ENCODE peak calls at places on chromosomes 1 and 21, in nine cellular contexts. One of them, this sample, is unnamed.
A peak's percentile ranks its signal among the peaks of the same experiment; 100 is the strongest.

GRCh38 chr1:58251415-58252073 is 295.0 kb downstream of the OMA1 start:
- DNase-seq in fibroblast of the aortic adventitia: no peak
- DNase-seq in GM12865: peak; percentile 17
- DNase-seq in fibroblast of pulmonary artery: peak; percentile 4
- DNase-seq in kidney epithelial cell: no peak
- DNase-seq in stomach: no peak
- DNase-seq in lower leg skin: no peak
- DNase-seq in foreskin fibroblast: no peak
- DNase-seq in fibroblast of mammary gland: peak; percentile 16
- DNase-seq in this sample: no peak

GRCh38 chr21:16013570-16013969 is 283.8 kb downstream of the USP25 start:
- DNase-seq in fibroblast of the aortic adventitia: no peak
- DNase-seq in fibroblast of mammary gland: no peak
- DNase-seq in stomach: no peak
- DNase-seq in GM12865: no peak
- DNase-seq in foreskin fibroblast: no peak
- DNase-seq in lower leg skin: no peak
- DNase-seq in kidney epithelial cell: no peak
- DNase-seq in fibroblast of pulmonary artery: no peak
- DNase-seq in this sample: no peak

GRCh38 chr1:214494706-214495105 is 56.7 kb downstream of the PTPN14 start:
- DNase-seq in lower leg skin: no peak
- DNase-seq in GM12865: no peak
- DNase-seq in fibroblast of pulmonary artery: no peak
- DNase-seq in kidney epithelial cell: peak; percentile 88
- DNase-seq in fibroblast of mammary gland: no peak
- DNase-seq in stomach: no peak
- DNase-seq in fibroblast of the aortic adventitia: no peak
- DNase-seq in foreskin fibroblast: no peak
- DNase-seq in this sample: peak; percentile 91

GRCh38 chr21:15743593-15743992 is 13.8 kb downstream of the USP25 start:
- DNase-seq in GM12865: no peak
- DNase-seq in foreskin fibroblast: no peak
- DNase-seq in stomach: no peak
- DNase-seq in fibroblast of the aortic adventitia: no peak
- DNase-seq in lower leg skin: no peak
- DNase-seq in kidney epithelial cell: no peak
- DNase-seq in fibroblast of mammary gland: no peak
- DNase-seq in fibroblast of pulmonary artery: no peak
- DNase-seq in this sample: no peak

GRCh38 chr1:206445116-206445515 is 25.2 kb upstream of the IKBKE start:
- DNase-seq in fibroblast of the aortic adventitia: peak; percentile 76
- DNase-seq in kidney epithelial cell: no peak
- DNase-seq in fibroblast of mammary gland: peak; percentile 58
- DNase-seq in foreskin fibroblast: no peak
- DNase-seq in lower leg skin: no peak
- DNase-seq in fibroblast of pulmonary artery: peak; percentile 21
- DNase-seq in GM12865: no peak
- DNase-seq in stomach: no peak
- DNase-seq in this sample: no peak

GRCh38 chr21:15486460-15487241 is 243.1 kb upstream of the USP25 start:
- DNase-seq in lower leg skin: no peak
- DNase-seq in fibroblast of the aortic adventitia: no peak
- DNase-seq in foreskin fibroblast: no peak
- DNase-seq in GM12865: no peak
- DNase-seq in fibroblast of pulmonary artery: no peak
- DNase-seq in fibroblast of mammary gland: no peak
- DNase-seq in stomach: no peak
- DNase-seq in kidney epithelial cell: no peak
- DNase-seq in this sample: no peak

GRCh38 chr1:17011439-17012307 is at the start of gene ATP13A2:
- DNase-seq in kidney epithelial cell: no peak
- DNase-seq in fibroblast of the aortic adventitia: peak; percentile 46
- DNase-seq in fibroblast of mammary gland: peak; percentile 44
- DNase-seq in stomach: peak; percentile 89
- DNase-seq in foreskin fibroblast: peak; percentile 66
- DNase-seq in GM12865: peak; percentile 91
- DNase-seq in lower leg skin: peak; percentile 94
- DNase-seq in fibroblast of pulmonary artery: peak; percentile 62
- DNase-seq in this sample: no peak

GRCh38 chr1:119047040-119047438 is 58.9 kb upstream of the TBX15 start:
- DNase-seq in kidney epithelial cell: no peak
- DNase-seq in GM12865: no peak
- DNase-seq in lower leg skin: no peak
- DNase-seq in fibroblast of mammary gland: peak; percentile 12
- DNase-seq in foreskin fibroblast: no peak
- DNase-seq in fibroblast of pulmonary artery: peak; percentile 74
- DNase-seq in fibroblast of the aortic adventitia: peak; percentile 86
- DNase-seq in stomach: no peak
- DNase-seq in this sample: no peak

GRCh38 chr1:98975825-98976224 is 28.8 kb downstream of the PLPPR5 start:
- DNase-seq in fibroblast of the aortic adventitia: no peak
- DNase-seq in lower leg skin: no peak
- DNase-seq in foreskin fibroblast: no peak
- DNase-seq in fibroblast of pulmonary artery: no peak
- DNase-seq in GM12865: no peak
- DNase-seq in kidney epithelial cell: no peak
- DNase-seq in stomach: no peak
- DNase-seq in fibroblast of mammary gland: peak; percentile 29
- DNase-seq in this sample: no peak

GRCh38 chr1:117537291-117537920 is 68.4 kb upstream of the TENT5C start:
- DNase-seq in fibroblast of pulmonary artery: no peak
- DNase-seq in foreskin fibroblast: peak; percentile 3
- DNase-seq in GM12865: peak; percentile 26
- DNase-seq in lower leg skin: no peak
- DNase-seq in kidney epithelial cell: no peak
- DNase-seq in fibroblast of the aortic adventitia: no peak
- DNase-seq in fibroblast of mammary gland: no peak
- DNase-seq in stomach: peak; percentile 74
- DNase-seq in this sample: no peak

GRCh38 chr21:27060190-27060589 is 93.3 kb upstream of the ADAMTS5 start:
- DNase-seq in fibroblast of pulmonary artery: peak; percentile 50
- DNase-seq in fibroblast of mammary gland: peak; percentile 72
- DNase-seq in foreskin fibroblast: peak; percentile 32
- DNase-seq in fibroblast of the aortic adventitia: peak; percentile 88
- DNase-seq in lower leg skin: no peak
- DNase-seq in GM12865: no peak
- DNase-seq in stomach: no peak
- DNase-seq in kidney epithelial cell: no peak
- DNase-seq in this sample: no peak

GRCh38 chr1:3049164-3049563 is 19.8 kb upstream of the PRDM16 start:
- DNase-seq in fibroblast of mammary gland: no peak
- DNase-seq in lower leg skin: peak; percentile 82
- DNase-seq in fibroblast of the aortic adventitia: no peak
- DNase-seq in GM12865: no peak
- DNase-seq in fibroblast of pulmonary artery: no peak
- DNase-seq in kidney epithelial cell: no peak
- DNase-seq in foreskin fibroblast: no peak
- DNase-seq in stomach: no peak
- DNase-seq in this sample: no peak

GRCh38 chr1:112589766-112590165 is 29.2 kb downstream of the ST7L start:
- DNase-seq in kidney epithelial cell: no peak
- DNase-seq in fibroblast of pulmonary artery: no peak
- DNase-seq in GM12865: no peak
- DNase-seq in fibroblast of the aortic adventitia: no peak
- DNase-seq in stomach: no peak
- DNase-seq in fibroblast of mammary gland: no peak
- DNase-seq in lower leg skin: no peak
- DNase-seq in foreskin fibroblast: no peak
- DNase-seq in this sample: no peak

GRCh38 chr1:40076895-40077312 is 20.1 kb downstream of the PPT1 start:
- DNase-seq in fibroblast of mammary gland: peak; percentile 92
- DNase-seq in stomach: no peak
- DNase-seq in GM12865: no peak
- DNase-seq in fibroblast of the aortic adventitia: peak; percentile 95
- DNase-seq in fibroblast of pulmonary artery: peak; percentile 92
- DNase-seq in lower leg skin: no peak
- DNase-seq in foreskin fibroblast: peak; percentile 71
- DNase-seq in kidney epithelial cell: no peak
- DNase-seq in this sample: no peak

GRCh38 chr1:195979646-195980045 is 628.6 kb downstream of the KCNT2 start:
- DNase-seq in foreskin fibroblast: no peak
- DNase-seq in fibroblast of mammary gland: peak; percentile 1
- DNase-seq in lower leg skin: no peak
- DNase-seq in fibroblast of the aortic adventitia: no peak
- DNase-seq in GM12865: no peak
- DNase-seq in kidney epithelial cell: no peak
- DNase-seq in stomach: no peak
- DNase-seq in fibroblast of pulmonary artery: peak; percentile 21
- DNase-seq in this sample: no peak

GRCh38 chr1:162823231-162823630 is 32.7 kb downstream of the HSD17B7 start:
- DNase-seq in kidney epithelial cell: no peak
- DNase-seq in fibroblast of the aortic adventitia: no peak
- DNase-seq in GM12865: no peak
- DNase-seq in fibroblast of mammary gland: peak; percentile 11
- DNase-seq in stomach: no peak
- DNase-seq in foreskin fibroblast: no peak
- DNase-seq in lower leg skin: no peak
- DNase-seq in fibroblast of pulmonary artery: no peak
- DNase-seq in this sample: no peak

GRCh38 chr1:21245688-21246229 is 44.5 kb downstream of the ECE1 start:
- DNase-seq in fibroblast of mammary gland: no peak
- DNase-seq in lower leg skin: no peak
- DNase-seq in stomach: no peak
- DNase-seq in kidney epithelial cell: no peak
- DNase-seq in fibroblast of pulmonary artery: no peak
- DNase-seq in GM12865: no peak
- DNase-seq in foreskin fibroblast: no peak
- DNase-seq in fibroblast of the aortic adventitia: no peak
- DNase-seq in this sample: no peak

GRCh38 chr1:29823536-29823935 is 587.2 kb downstream of the PTPRU start:
- DNase-seq in foreskin fibroblast: no peak
- DNase-seq in stomach: peak; percentile 16
- DNase-seq in GM12865: no peak
- DNase-seq in fibroblast of mammary gland: no peak
- DNase-seq in kidney epithelial cell: no peak
- DNase-seq in fibroblast of pulmonary artery: no peak
- DNase-seq in lower leg skin: peak; percentile 58
- DNase-seq in fibroblast of the aortic adventitia: no peak
- DNase-seq in this sample: no peak

GRCh38 chr1:112674986-112675727 is 698 bp downstream of the MOV10 start:
- DNase-seq in GM12865: no peak
- DNase-seq in fibroblast of the aortic adventitia: no peak
- DNase-seq in kidney epithelial cell: no peak
- DNase-seq in stomach: no peak
- DNase-seq in lower leg skin: no peak
- DNase-seq in foreskin fibroblast: peak; percentile 27
- DNase-seq in fibroblast of pulmonary artery: peak; percentile 22
- DNase-seq in fibroblast of mammary gland: peak; percentile 7
- DNase-seq in this sample: no peak

GRCh38 chr1:82837261-82837660 is 1036.5 kb downstream of the ADGRL2 start:
- DNase-seq in foreskin fibroblast: peak; percentile 10
- DNase-seq in fibroblast of mammary gland: peak; percentile 31
- DNase-seq in stomach: no peak
- DNase-seq in lower leg skin: no peak
- DNase-seq in fibroblast of pulmonary artery: no peak
- DNase-seq in fibroblast of the aortic adventitia: peak; percentile 3
- DNase-seq in GM12865: no peak
- DNase-seq in kidney epithelial cell: no peak
- DNase-seq in this sample: no peak
- H3K4me3 ChIP-seq in foreskin fibroblast: no peak overlapping the region
- H3K4me3 ChIP-seq in fibroblast of mammary gland: no peak overlapping the region
- H3K4me3 ChIP-seq in stomach: no peak overlapping the region
- H3K4me3 ChIP-seq in lower leg skin: no peak overlapping the region
- H3K4me3 ChIP-seq in fibroblast of pulmonary artery: no peak overlapping the region
- H3K4me3 ChIP-seq in fibroblast of the aortic adventitia: no peak overlapping the region
- H3K4me3 ChIP-seq in GM12865: no peak overlapping the region
- H3K4me3 ChIP-seq in kidney epithelial cell: no peak overlapping the region
- H3K4me3 ChIP-seq in this sample: no peak overlapping the region

DNA sequence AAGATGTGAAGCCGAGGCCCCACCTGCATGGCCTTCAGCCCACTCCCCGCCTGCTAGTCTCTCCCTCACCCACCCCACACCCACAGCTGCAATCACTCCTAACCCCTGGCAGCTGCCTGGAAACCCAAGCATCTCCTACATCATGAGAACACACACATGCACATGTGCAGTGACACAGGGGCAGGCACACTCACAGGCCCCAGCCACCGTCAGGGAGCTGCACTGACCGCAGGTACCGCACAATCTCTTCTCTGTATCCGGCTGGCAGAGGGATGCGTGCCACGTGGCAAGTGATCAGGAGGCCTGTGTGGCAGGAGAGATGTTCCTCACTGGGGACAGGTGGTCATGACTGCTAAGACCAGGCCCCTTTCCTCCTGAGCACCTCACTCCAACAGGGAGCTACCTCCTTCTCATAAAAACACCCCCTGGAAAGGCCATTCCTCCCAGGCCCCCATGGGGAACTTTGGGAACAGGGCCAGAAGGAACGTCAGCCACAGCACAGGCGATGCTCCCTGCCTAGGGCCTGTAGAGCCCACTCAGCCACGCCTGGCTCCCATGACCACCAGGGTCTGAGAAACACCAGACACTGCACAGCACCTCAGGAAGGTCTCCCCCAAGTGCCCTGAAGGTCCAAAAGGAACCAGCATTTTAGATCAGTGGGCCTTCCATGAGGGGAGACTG is 6.0 kb downstream of the LSS start:
- DNase-seq in fibroblast of mammary gland: no peak
- DNase-seq in stomach: no peak
- DNase-seq in fibroblast of the aortic adventitia: no peak
- DNase-seq in GM12865: no peak
- DNase-seq in fibroblast of pulmonary artery: no peak
- DNase-seq in kidney epithelial cell: no peak
- DNase-seq in lower leg skin: no peak
- DNase-seq in foreskin fibroblast: no peak
- DNase-seq in this sample: no peak
- TF ChIP-seq CTCF in fibroblast of mammary gland: no peak
- TF ChIP-seq CTCF in stomach: no peak
- TF ChIP-seq CTCF in fibroblast of the aortic adventitia: no peak
- TF ChIP-seq CTCF in GM12865: no peak
- TF ChIP-seq CTCF in fibroblast of pulmonary artery: no peak
- TF ChIP-seq CTCF in kidney epithelial cell: no peak
- TF ChIP-seq CTCF in lower leg skin: no peak
- TF ChIP-seq CTCF in foreskin fibroblast: no peak
- TF ChIP-seq CTCF in this sample: no peak

GRCh38 chr1:151196292-151196800 is 2.0 kb upstream of the PIP5K1A start:
- DNase-seq in fibroblast of pulmonary artery: peak; percentile 91
- DNase-seq in stomach: peak; percentile 71
- DNase-seq in lower leg skin: peak; percentile 86
- DNase-seq in GM12865: peak; percentile 80
- DNase-seq in fibroblast of mammary gland: peak; percentile 91
- DNase-seq in kidney epithelial cell: peak; percentile 55
- DNase-seq in fibroblast of the aortic adventitia: peak; percentile 93
- DNase-seq in foreskin fibroblast: peak; percentile 75
- DNase-seq in this sample: peak; percentile 70
- H3K4me3 ChIP-seq in fibroblast of pulmonary artery: no peak overlapping the region
- H3K4me3 ChIP-seq in stomach: no peak overlapping the region
- H3K4me3 ChIP-seq in lower leg skin: no peak overlapping the region
- H3K4me3 ChIP-seq in GM12865: no peak overlapping the region
- H3K4me3 ChIP-seq in fibroblast of mammary gland: peak overlapping the region; percentile 29
- H3K4me3 ChIP-seq in kidney epithelial cell: peak overlapping the region; percentile 3
- H3K4me3 ChIP-seq in fibroblast of the aortic adventitia: no peak overlapping the region
- H3K4me3 ChIP-seq in foreskin fibroblast: peak overlapping the region; percentile 50
- H3K4me3 ChIP-seq in this sample: peak overlapping the region; percentile 50

DNA sequence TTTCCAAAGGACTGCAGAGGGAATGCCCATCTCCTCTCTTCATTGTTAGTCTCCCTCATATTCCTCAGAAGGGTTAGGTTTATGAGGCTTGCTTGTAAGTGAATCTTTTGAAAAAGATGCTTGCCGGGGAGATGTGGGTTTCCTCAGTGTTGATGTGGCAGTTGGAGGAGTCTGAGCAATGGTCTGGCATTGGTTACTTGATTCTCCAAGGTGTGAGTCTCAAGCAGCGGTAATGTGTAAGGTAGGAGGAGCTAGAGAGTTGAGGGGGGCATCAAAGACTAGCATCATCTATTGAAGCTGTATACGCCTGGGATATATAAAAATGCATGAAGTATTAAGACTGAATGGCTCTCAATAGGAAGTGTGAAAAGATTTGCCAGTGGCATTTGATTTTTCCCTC is 21.5 kb downstream of the KHDRBS1 start:
- DNase-seq in fibroblast of the aortic adventitia: no peak
- DNase-seq in foreskin fibroblast: no peak
- DNase-seq in lower leg skin: no peak
- DNase-seq in GM12865: no peak
- DNase-seq in kidney epithelial cell: no peak
- DNase-seq in fibroblast of mammary gland: no peak
- DNase-seq in fibroblast of pulmonary artery: no peak
- DNase-seq in stomach: no peak
- DNase-seq in this sample: no peak
- TF ChIP-seq CTCF in fibroblast of the aortic adventitia: no peak
- TF ChIP-seq CTCF in foreskin fibroblast: no peak
- TF ChIP-seq CTCF in lower leg skin: no peak
- TF ChIP-seq CTCF in GM12865: no peak
- TF ChIP-seq CTCF in kidney epithelial cell: no peak
- TF ChIP-seq CTCF in fibroblast of mammary gland: no peak
- TF ChIP-seq CTCF in fibroblast of pulmonary artery: no peak
- TF ChIP-seq CTCF in stomach: no peak
- TF ChIP-seq CTCF in this sample: no peak

This sample was measured in epithelial cell of proximal tubule.